ENCODE peak calls at places on chromosomes 16 and 17, in eight cellular contexts. E is SHP77, P is AG20443, T is AG08395, L is heart left ventricle, U is pancreas, R is T47D, I is GM13977. Y is an unnamed sample.

GRCh38 chr16:6837722-6838121 is 494.9 kb upstream of the RBFOX1 start:
- DNase-seq in E (no peak), P (no peak), T (no peak), L (no peak), U (no peak), R (no peak), I (no peak), Y (no peak)

GRCh38 chr17:28394717-28395116 is 11.3 kb downstream of the SLC46A1 start:
- DNase-seq in E (no peak), P (peak), T (peak), L (no peak), U (no peak), R (no peak), I (no peak), Y (no peak)

GRCh38 chr17:73284906-73285602 is 23.4 kb upstream of the CPSF4L start:
- DNase-seq in E (no peak), P (no peak), T (no peak), L (no peak), U (no peak), R (no peak), I (no peak), Y (no peak)

GRCh38 chr16:1706386-1707192 is 594 bp downstream of the MAPK8IP3 start:
- DNase-seq in E (peak), P (peak), T (peak), L (no peak), U (peak), R (peak), I (peak), Y (no peak)

GRCh38 chr16:62755938-62756337 is 719.7 kb upstream of the CDH8 start:
- DNase-seq in E (no peak), P (no peak), T (no peak), L (no peak), U (no peak), R (no peak), I (no peak), Y (no peak)

GRCh38 chr16:84465154-84465553 is 39.3 kb downstream of the MEAK7 start:
- DNase-seq in E (no peak), P (no peak), T (no peak), L (no peak), U (no peak), R (no peak), I (no peak), Y (no peak)

GRCh38 chr17:56114469-56114868 is 38.8 kb upstream of the ANKFN1 start:
- DNase-seq in E (no peak), P (no peak), T (no peak), L (no peak), U (no peak), R (no peak), I (no peak), Y (no peak)

GRCh38 chr16:81513204-81514040 is 68.8 kb downstream of the CMIP start:
- DNase-seq in E (no peak), P (peak), T (peak), L (peak), U (peak), R (peak), I (no peak), Y (no peak)

GRCh38 chr17:67488161-67488560 is 111.1 kb downstream of the PITPNC1 start:
- DNase-seq in E (no peak), P (peak), T (no peak), L (no peak), U (no peak), R (no peak), I (no peak), Y (no peak)

GRCh38 chr17:64218066-64218465 is 45.0 kb downstream of the TEX2 start:
- DNase-seq in E (no peak), P (no peak), T (no peak), L (no peak), U (no peak), R (no peak), I (peak), Y (no peak)

GRCh38 chr16:1379863-1380174 is 28.1 kb downstream of the GNPTG start:
- DNase-seq in E (peak), P (no peak), T (no peak), L (no peak), U (no peak), R (no peak), I (no peak), Y (no peak)

GRCh38 chr17:16122697-16123434 is 92.5 kb downstream of the NCOR1 start:
- DNase-seq in E (no peak), P (no peak), T (no peak), L (no peak), U (no peak), R (no peak), I (no peak), Y (no peak)

GRCh38 chr17:8254881-8255280 is 5.8 kb downstream of the PFAS start:
- DNase-seq in E (no peak), P (no peak), T (no peak), L (no peak), U (no peak), R (no peak), I (no peak), Y (no peak)

GRCh38 chr16:53085539-53086450 is 31.0 kb downstream of the CHD9 start:
- DNase-seq in E (no peak), P (peak), T (no peak), L (no peak), U (no peak), R (no peak), I (no peak), Y (no peak)

GRCh38 chr17:10600551-10600950 is 51.1 kb upstream of the MYH2 start:
- DNase-seq in E (no peak), P (no peak), T (peak), L (no peak), U (no peak), R (no peak), I (no peak), Y (no peak)

GRCh38 chr16:3129137-3130131 is 5.4 kb upstream of the ZNF213 start:
- DNase-seq in E (peak), P (peak), T (peak), L (peak), U (no peak), R (no peak), I (no peak), Y (peak)

GRCh38 chr17:7538891-7539290 is 10.0 kb upstream of the TNFSF12 start:
- DNase-seq in E (no peak), P (no peak), T (no peak), L (no peak), U (no peak), R (no peak), I (no peak), Y (no peak)

GRCh38 chr16:23398987-23399805 is 53.8 kb downstream of the COG7 start:
- DNase-seq in E (no peak), P (no peak), T (no peak), L (no peak), U (no peak), R (no peak), I (no peak), Y (no peak)